ENCODE peak calls at places on chromosome 17, in ten cellular contexts. One of them, this sample, is unnamed. For H3K27me3, the result is how much of the 10 kb centered on the place peaks cover.

GRCh38 chr17:50080827-50081226 is 14.3 kb upstream of the PDK2 start:
- DNase-seq in Peyer's patch: no peak
- DNase-seq in H9: no peak
- DNase-seq in mammary epithelial cell: no peak
- DNase-seq in MM.1S: peak
- DNase-seq in PC-3: no peak
- DNase-seq in neural progenitor cell: no peak
- DNase-seq in ovary: no peak
- DNase-seq in heart right ventricle: no peak
- DNase-seq in tibial artery: no peak
- DNase-seq in this sample: peak

GRCh38 chr17:15180121-15180561 is 85.0 kb downstream of the PMP22 start:
- DNase-seq in PC-3: no peak
- DNase-seq in ovary: no peak
- DNase-seq in Peyer's patch: no peak
- DNase-seq in H9: peak
- DNase-seq in mammary epithelial cell: no peak
- DNase-seq in neural progenitor cell: no peak
- DNase-seq in tibial artery: no peak
- DNase-seq in MM.1S: no peak
- DNase-seq in heart right ventricle: no peak
- DNase-seq in this sample: no peak

GRCh38 chr17:76968707-76969597 is 100.7 kb downstream of the MGAT5B start:
- DNase-seq in ovary: no peak
- DNase-seq in neural progenitor cell: peak
- DNase-seq in H9: peak
- DNase-seq in Peyer's patch: peak
- DNase-seq in PC-3: peak
- DNase-seq in mammary epithelial cell: no peak
- DNase-seq in tibial artery: no peak
- DNase-seq in MM.1S: peak
- DNase-seq in heart right ventricle: no peak
- DNase-seq in this sample: no peak

GRCh38 chr17:2898255-2898926 is 102.2 kb downstream of the RAP1GAP2 start:
- DNase-seq in ovary: no peak
- DNase-seq in Peyer's patch: peak
- DNase-seq in H9: peak
- DNase-seq in tibial artery: no peak
- DNase-seq in heart right ventricle: no peak
- DNase-seq in mammary epithelial cell: no peak
- DNase-seq in PC-3: no peak
- DNase-seq in MM.1S: no peak
- DNase-seq in neural progenitor cell: no peak
- DNase-seq in this sample: no peak

GRCh38 chr17:64781810-64782555 is 119.9 kb upstream of the SMURF2 start:
- DNase-seq in heart right ventricle: no peak
- DNase-seq in neural progenitor cell: no peak
- DNase-seq in PC-3: no peak
- DNase-seq in mammary epithelial cell: no peak
- DNase-seq in ovary: no peak
- DNase-seq in H9: no peak
- DNase-seq in tibial artery: no peak
- DNase-seq in Peyer's patch: peak
- DNase-seq in MM.1S: no peak
- DNase-seq in this sample: no peak

GRCh38 chr17:73976676-73977521 is 226.6 kb upstream of the RPL38 start:
- DNase-seq in MM.1S: no peak
- DNase-seq in neural progenitor cell: no peak
- DNase-seq in PC-3: no peak
- DNase-seq in heart right ventricle: no peak
- DNase-seq in ovary: no peak
- DNase-seq in mammary epithelial cell: no peak
- DNase-seq in tibial artery: no peak
- DNase-seq in H9: no peak
- DNase-seq in Peyer's patch: no peak
- DNase-seq in this sample: no peak

GRCh38 chr17:34613064-34614019 is 34.0 kb downstream of the TMEM132E start:
- DNase-seq in PC-3: no peak
- DNase-seq in tibial artery: no peak
- DNase-seq in heart right ventricle: no peak
- DNase-seq in mammary epithelial cell: no peak
- DNase-seq in Peyer's patch: no peak
- DNase-seq in MM.1S: no peak
- DNase-seq in neural progenitor cell: peak
- DNase-seq in ovary: peak
- DNase-seq in H9: no peak
- DNase-seq in this sample: no peak

GRCh38 chr17:77425791-77426641 is 285.2 kb downstream of the SEC14L1 start:
- DNase-seq in Peyer's patch: peak
- DNase-seq in ovary: no peak
- DNase-seq in tibial artery: no peak
- DNase-seq in MM.1S: no peak
- DNase-seq in H9: peak
- DNase-seq in PC-3: peak
- DNase-seq in neural progenitor cell: peak
- DNase-seq in mammary epithelial cell: peak
- DNase-seq in heart right ventricle: no peak
- DNase-seq in this sample: peak

GRCh38 chr17:66549312-66549705 is 246.9 kb downstream of the PRKCA start:
- DNase-seq in neural progenitor cell: no peak
- DNase-seq in tibial artery: no peak
- DNase-seq in MM.1S: no peak
- DNase-seq in heart right ventricle: no peak
- DNase-seq in PC-3: peak
- DNase-seq in Peyer's patch: no peak
- DNase-seq in mammary epithelial cell: no peak
- DNase-seq in ovary: no peak
- DNase-seq in H9: peak
- DNase-seq in this sample: no peak

GRCh38 chr17:80832266-80832676 is 159.4 kb upstream of the CHMP6 start:
- DNase-seq in MM.1S: no peak
- DNase-seq in mammary epithelial cell: peak
- DNase-seq in ovary: peak
- DNase-seq in Peyer's patch: no peak
- DNase-seq in PC-3: peak
- DNase-seq in heart right ventricle: no peak
- DNase-seq in tibial artery: no peak
- DNase-seq in H9: peak
- DNase-seq in neural progenitor cell: peak
- DNase-seq in this sample: peak

GRCh38 chr17:31724026-31724425 is 135.0 kb downstream of the COPRS start:
- DNase-seq in tibial artery: no peak
- DNase-seq in MM.1S: no peak
- DNase-seq in PC-3: no peak
- DNase-seq in H9: no peak
- DNase-seq in mammary epithelial cell: peak
- DNase-seq in Peyer's patch: no peak
- DNase-seq in heart right ventricle: no peak
- DNase-seq in ovary: no peak
- DNase-seq in neural progenitor cell: no peak
- DNase-seq in this sample: no peak

GRCh38 chr17:63039899-63040602 is 74.0 kb downstream of the TANC2 start:
- DNase-seq in heart right ventricle: no peak
- DNase-seq in Peyer's patch: no peak
- DNase-seq in tibial artery: no peak
- DNase-seq in neural progenitor cell: no peak
- DNase-seq in PC-3: peak
- DNase-seq in H9: no peak
- DNase-seq in mammary epithelial cell: peak
- DNase-seq in MM.1S: peak
- DNase-seq in ovary: no peak
- DNase-seq in this sample: no peak

DNA sequence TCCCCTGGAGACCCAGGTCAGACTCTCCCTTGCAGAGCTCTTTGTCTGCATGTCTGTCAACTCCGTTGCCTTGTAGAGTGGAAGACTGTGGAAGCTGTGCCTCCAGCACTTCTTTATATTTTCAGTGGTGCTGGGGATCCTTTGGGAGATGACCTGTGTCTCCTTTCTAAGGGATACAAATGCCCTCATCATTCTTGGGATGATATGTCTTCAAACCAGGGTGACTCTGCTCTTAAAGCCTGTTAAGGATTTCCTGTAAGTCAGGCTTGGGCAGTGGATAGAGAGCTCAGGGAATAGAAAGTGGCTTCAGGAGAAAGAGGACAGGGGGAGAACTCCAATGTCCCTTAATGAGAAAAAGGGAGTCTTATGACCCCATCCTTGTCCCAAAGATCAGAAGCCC is 1.5 kb downstream of the HOXB3 start:
- DNase-seq in Peyer's patch: no peak
- DNase-seq in tibial artery: no peak
- DNase-seq in PC-3: no peak
- DNase-seq in H9: no peak
- DNase-seq in MM.1S: no peak
- DNase-seq in heart right ventricle: no peak
- DNase-seq in neural progenitor cell: no peak
- DNase-seq in mammary epithelial cell: no peak
- DNase-seq in ovary: no peak
- DNase-seq in this sample: no peak
- H3K27me3 ChIP-seq in Peyer's patch: under half
- H3K27me3 ChIP-seq in tibial artery: half or more
- H3K27me3 ChIP-seq in PC-3: under half
- H3K27me3 ChIP-seq in H9: half or more
- H3K27me3 ChIP-seq in MM.1S: under half
- H3K27me3 ChIP-seq in heart right ventricle: under half
- H3K27me3 ChIP-seq in neural progenitor cell: half or more
- H3K27me3 ChIP-seq in mammary epithelial cell: under half
- H3K27me3 ChIP-seq in ovary: under half
- H3K27me3 ChIP-seq in this sample: half or more

GRCh38 chr17:40862985-40863733 is 3.9 kb downstream of the KRT12 start:
- DNase-seq in MM.1S: no peak
- DNase-seq in PC-3: no peak
- DNase-seq in tibial artery: no peak
- DNase-seq in neural progenitor cell: peak
- DNase-seq in mammary epithelial cell: no peak
- DNase-seq in heart right ventricle: peak
- DNase-seq in Peyer's patch: no peak
- DNase-seq in ovary: no peak
- DNase-seq in H9: peak
- DNase-seq in this sample: no peak
- TF ChIP-seq CTCF in MM.1S: peak
- TF ChIP-seq CTCF in PC-3: no peak
- TF ChIP-seq CTCF in tibial artery: no peak
- TF ChIP-seq CTCF in neural progenitor cell: peak
- TF ChIP-seq CTCF in mammary epithelial cell: no peak
- TF ChIP-seq CTCF in heart right ventricle: peak
- TF ChIP-seq CTCF in Peyer's patch: no peak
- TF ChIP-seq CTCF in ovary: no peak
- TF ChIP-seq CTCF in H9: peak
- TF ChIP-seq CTCF in this sample: no peak

GRCh38 chr17:60146206-60146605 is 3.6 kb upstream of the CA4 start:
- DNase-seq in ovary: no peak
- DNase-seq in tibial artery: no peak
- DNase-seq in neural progenitor cell: no peak
- DNase-seq in mammary epithelial cell: no peak
- DNase-seq in MM.1S: no peak
- DNase-seq in Peyer's patch: no peak
- DNase-seq in PC-3: no peak
- DNase-seq in heart right ventricle: no peak
- DNase-seq in H9: no peak
- DNase-seq in this sample: no peak

GRCh38 chr17:60151355-60151754 is 1.6 kb downstream of the CA4 start:
- DNase-seq in heart right ventricle: no peak
- DNase-seq in tibial artery: no peak
- DNase-seq in neural progenitor cell: no peak
- DNase-seq in mammary epithelial cell: no peak
- DNase-seq in Peyer's patch: no peak
- DNase-seq in PC-3: no peak
- DNase-seq in H9: no peak
- DNase-seq in ovary: no peak
- DNase-seq in MM.1S: peak
- DNase-seq in this sample: no peak

GRCh38 chr17:60149691-60150582 is at the start of gene CA4:
- DNase-seq in MM.1S: no peak
- DNase-seq in ovary: no peak
- DNase-seq in H9: peak
- DNase-seq in Peyer's patch: no peak
- DNase-seq in neural progenitor cell: peak
- DNase-seq in mammary epithelial cell: no peak
- DNase-seq in PC-3: no peak
- DNase-seq in tibial artery: no peak
- DNase-seq in heart right ventricle: peak
- DNase-seq in this sample: no peak

GRCh38 chr17:60147553-60148241 is 2.1 kb upstream of the CA4 start:
- DNase-seq in ovary: no peak
- DNase-seq in neural progenitor cell: no peak
- DNase-seq in Peyer's patch: no peak
- DNase-seq in MM.1S: no peak
- DNase-seq in PC-3: no peak
- DNase-seq in tibial artery: no peak
- DNase-seq in H9: no peak
- DNase-seq in mammary epithelial cell: no peak
- DNase-seq in heart right ventricle: no peak
- DNase-seq in this sample: no peak

GRCh38 chr17:60148300-60148838 is 1.4 kb upstream of the CA4 start:
- DNase-seq in neural progenitor cell: peak
- DNase-seq in MM.1S: no peak
- DNase-seq in Peyer's patch: no peak
- DNase-seq in PC-3: no peak
- DNase-seq in heart right ventricle: no peak
- DNase-seq in ovary: no peak
- DNase-seq in H9: no peak
- DNase-seq in tibial artery: no peak
- DNase-seq in mammary epithelial cell: no peak
- DNase-seq in this sample: no peak
- H3K27me3 ChIP-seq in neural progenitor cell: under half
- H3K27me3 ChIP-seq in MM.1S: under half
- H3K27me3 ChIP-seq in Peyer's patch: under half
- H3K27me3 ChIP-seq in PC-3: under half
- H3K27me3 ChIP-seq in heart right ventricle: under half
- H3K27me3 ChIP-seq in ovary: under half
- H3K27me3 ChIP-seq in H9: under half
- H3K27me3 ChIP-seq in tibial artery: half or more
- H3K27me3 ChIP-seq in mammary epithelial cell: under half
- H3K27me3 ChIP-seq in this sample: under half

DNA sequence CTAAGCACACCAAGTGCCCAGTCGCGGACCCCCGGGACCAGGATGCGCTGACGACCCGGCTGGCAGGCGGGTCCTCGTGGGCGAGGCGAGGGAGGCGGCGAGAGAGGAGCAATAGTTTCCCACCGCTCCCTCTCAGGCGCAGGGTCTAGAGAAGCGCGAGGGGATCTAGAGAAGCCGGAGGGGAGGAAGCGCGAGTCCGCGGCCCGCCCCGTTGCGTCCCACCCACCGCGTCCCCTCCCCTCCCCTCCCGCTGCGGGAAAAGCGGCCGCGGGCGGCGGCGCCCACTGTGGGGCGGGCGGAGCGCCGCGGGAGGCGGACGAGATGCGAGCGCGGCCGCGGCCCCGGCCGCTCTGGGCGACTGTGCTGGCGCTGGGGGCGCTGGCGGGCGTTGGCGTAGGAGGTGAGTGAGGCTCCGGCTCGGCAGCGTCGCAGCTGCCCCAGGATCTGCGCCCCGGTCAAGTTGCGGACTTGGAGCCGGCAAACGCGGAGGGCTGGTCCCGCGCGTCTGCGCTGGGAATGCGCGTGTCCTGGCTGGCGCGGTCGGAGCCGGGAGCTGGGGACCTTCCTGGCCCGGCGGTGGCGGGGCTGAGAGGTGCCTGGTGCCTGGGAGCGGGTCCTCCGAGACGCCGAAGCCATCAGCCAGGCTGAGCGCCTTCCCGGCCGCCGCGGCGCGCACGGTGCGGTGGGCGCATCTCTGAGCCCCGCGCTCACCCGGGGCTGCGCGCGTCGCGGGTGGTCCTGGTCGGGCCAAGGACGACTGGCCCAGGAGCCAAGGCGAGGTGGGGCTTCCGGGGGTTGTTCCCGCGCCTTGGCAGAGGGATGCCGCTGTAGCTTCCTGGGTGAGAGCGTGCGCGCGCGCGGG is at the start of gene ITGB3:
- DNase-seq in H9: peak
- DNase-seq in ovary: peak
- DNase-seq in Peyer's patch: peak
- DNase-seq in mammary epithelial cell: peak
- DNase-seq in MM.1S: peak
- DNase-seq in heart right ventricle: peak
- DNase-seq in PC-3: peak
- DNase-seq in tibial artery: peak
- DNase-seq in neural progenitor cell: peak
- DNase-seq in this sample: peak
- TF ChIP-seq CTCF in H9: peak
- TF ChIP-seq CTCF in ovary: peak
- TF ChIP-seq CTCF in Peyer's patch: peak
- TF ChIP-seq CTCF in mammary epithelial cell: no peak
- TF ChIP-seq CTCF in MM.1S: peak
- TF ChIP-seq CTCF in heart right ventricle: peak
- TF ChIP-seq CTCF in PC-3: peak
- TF ChIP-seq CTCF in tibial artery: peak
- TF ChIP-seq CTCF in neural progenitor cell: peak
- TF ChIP-seq CTCF in this sample: no peak

This sample was measured in gastrocnemius medialis.